ENCODE peak calls at places on chromosomes 5 and 9, in six cellular contexts. S is H1, M is neuronal stem cell, L is H9, P is mesenchymal stem cell, J is trophoblast cell. N is an unnamed sample.

GRCh38 chr5:8949908-8950307 is 596.0 kb downstream of the SEMA5A start:
- DNase-seq in S (no peak), M (no peak), L (no peak), P (no peak), J (no peak), N (no peak)

GRCh38 chr5:14458414-14458813 is 123.2 kb upstream of the OTULINL start:
- DNase-seq in S (no peak), M (no peak), L (no peak), P (no peak), J (no peak), N (no peak)

GRCh38 chr5:54905942-54906537 is 79.4 kb downstream of the ESM1 start:
- DNase-seq in S (no peak), M (peak; percentile 57), L (peak; percentile 46), P (peak; percentile 72), J (peak; percentile 83), N (peak; percentile 82)

GRCh38 chr9:122202099-122202498 is 26.7 kb downstream of the LHX6 start:
- DNase-seq in S (no peak), M (no peak), L (no peak), P (no peak), J (no peak), N (no peak)

GRCh38 chr5:40791715-40792139 is 6.4 kb downstream of the PRKAA1 start:
- DNase-seq in S (no peak), M (no peak), L (no peak), P (no peak), J (peak; percentile 56), N (peak; percentile 7)

GRCh38 chr5:5800801-5801761 is 378.6 kb downstream of the ICE1 start:
- DNase-seq in S (no peak), M (no peak), L (no peak), P (no peak), J (no peak), N (no peak)

GRCh38 chr5:180808461-180809000 is 5.9 kb upstream of the MGAT1 start:
- DNase-seq in S (no peak), M (no peak), L (no peak), P (no peak), J (no peak), N (no peak)

GRCh38 chr5:107917983-107918382 is 247.2 kb upstream of the EFNA5 start:
- DNase-seq in S (no peak), M (no peak), L (no peak), P (no peak), J (peak; percentile 3), N (no peak)

GRCh38 chr5:178136990-178137389 is 6.2 kb downstream of the RMND5B start:
- DNase-seq in S (no peak), M (no peak), L (no peak), P (no peak), J (no peak), N (no peak)

GRCh38 chr5:25362799-25363198 is 718.0 kb upstream of the CDH10 start:
- DNase-seq in S (no peak), M (no peak), L (peak; percentile 33), P (peak; percentile 36), J (peak; percentile 67), N (no peak)
- H3K9me3 ChIP-seq in S (no peaks in the 10 kb centered on the region), M (no peaks in the 10 kb centered on the region), L (no peaks in the 10 kb centered on the region), P (peaks cover 29% of the 10 kb centered on the region), J (no peaks in the 10 kb centered on the region), N (peaks cover 18% of the 10 kb centered on the region)

GRCh38 chr5:154589511-154589910 is 111.5 kb upstream of the HAND1 start:
- DNase-seq in S (no peak), M (no peak), L (no peak), P (no peak), J (no peak), N (no peak)
- H4K8ac ChIP-seq in S (no peak overlapping the region), M (no peak overlapping the region), L (no peak overlapping the region), P (no peak overlapping the region), J (no peak overlapping the region), N (no peak overlapping the region)

DNA sequence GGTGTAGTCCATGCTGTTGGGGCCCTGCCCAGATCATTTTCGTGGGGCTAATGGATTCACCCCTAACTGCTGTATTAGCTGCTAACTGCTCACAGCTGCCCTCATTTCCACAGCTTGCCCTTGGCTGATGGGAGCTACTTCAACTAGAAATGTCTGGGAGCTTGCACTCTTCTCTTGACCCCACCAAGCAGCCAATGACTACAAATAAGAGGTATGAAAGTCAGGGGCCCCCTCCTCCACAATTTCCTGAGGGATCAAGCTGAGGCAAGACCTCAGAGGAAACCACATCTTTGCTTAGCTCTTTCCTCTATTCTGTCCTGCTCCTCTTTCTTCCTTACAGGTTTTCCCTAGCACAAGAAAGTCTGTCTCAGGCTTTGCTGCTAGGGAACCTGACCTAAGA is 397.5 kb downstream of the MLLT3 start:
- DNase-seq in S (no peak), M (no peak), L (no peak), P (no peak), J (no peak), N (no peak)
- H3K14ac ChIP-seq in S (no peak overlapping the region), M (no peak overlapping the region), L (no peak overlapping the region), P (no peak overlapping the region), J (no peak overlapping the region), N (no peak overlapping the region)

GRCh38 chr9:21852751-21853150 is 50.3 kb downstream of the MTAP start:
- DNase-seq in S (no peak), M (no peak), L (no peak), P (no peak), J (no peak), N (no peak)

GRCh38 chr9:21853414-21853813 is 51.0 kb downstream of the MTAP start:
- DNase-seq in S (no peak), M (no peak), L (no peak), P (no peak), J (no peak), N (no peak)

GRCh38 chr9:21854119-21854518 is 51.7 kb downstream of the MTAP start:
- DNase-seq in S (no peak), M (no peak), L (no peak), P (peak; percentile 12), J (peak; percentile 28), N (no peak)

GRCh38 chr9:21854594-21854993 is 52.2 kb downstream of the MTAP start:
- DNase-seq in S (no peak), M (no peak), L (no peak), P (peak; percentile 61), J (peak; percentile 96), N (peak; percentile 78)

GRCh38 chr9:21848615-21849014 is 46.2 kb downstream of the MTAP start:
- DNase-seq in S (no peak), M (no peak), L (no peak), P (no peak), J (no peak), N (no peak)
- H3K9me3 ChIP-seq in S (no peaks in the 10 kb centered on the region), M (peaks cover 51% of the 10 kb centered on the region), L (no peaks in the 10 kb centered on the region), P (peaks cover 55% of the 10 kb centered on the region), J (no peaks in the 10 kb centered on the region), N (peaks cover 8% of the 10 kb centered on the region)

DNA sequence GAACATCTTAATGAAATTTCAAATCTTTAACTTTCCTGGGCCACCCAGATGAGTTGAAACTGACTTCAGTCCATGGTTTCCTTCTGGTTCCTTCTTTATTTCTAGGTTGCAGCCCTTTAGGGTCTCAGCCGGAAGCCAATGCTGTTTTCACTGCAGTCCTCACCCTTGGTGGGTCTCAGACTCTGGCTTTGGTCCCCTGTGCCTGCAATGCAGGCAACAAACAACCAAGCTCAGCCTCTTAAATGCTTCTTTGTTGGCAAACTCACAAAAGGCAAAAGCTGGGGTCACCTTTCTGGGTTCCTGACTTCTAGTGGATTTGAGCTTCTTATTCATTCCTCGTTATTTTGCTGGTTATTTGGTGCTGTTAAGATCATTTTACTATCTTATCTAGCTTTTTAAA is 19.3 kb upstream of the APC start:
- DNase-seq in S (no peak), M (peak; percentile 9), L (no peak), P (no peak), J (no peak), N (no peak)
- H4K8ac ChIP-seq in S (no peak overlapping the region), M (no peak overlapping the region), L (no peak overlapping the region), P (no peak overlapping the region), J (no peak overlapping the region), N (no peak overlapping the region)

GRCh38 chr9:21611896-21612295 is 129.8 kb upstream of the IFNE start:
- DNase-seq in S (no peak), M (no peak), L (no peak), P (no peak), J (no peak), N (no peak)
- H3K14ac ChIP-seq in S (no peak overlapping the region), M (no peak overlapping the region), L (no peak overlapping the region), P (no peak overlapping the region), J (no peak overlapping the region), N (no peak overlapping the region)

N was measured in IMR-90.